ENCODE peak calls at places on chromosomes 3 and 15, in five cellular contexts. Q is aorta, H is mesendoderm, C is adrenal gland, G is right cardiac atrium. P is an unnamed sample.

GRCh38 chr15:86384191-86384590 is 304.5 kb downstream of the AGBL1 start:
- DNase-seq in Q (no peak), H (no peak), C (no peak), G (no peak), P (no peak)

GRCh38 chr3:52367891-52368880 is 52.1 kb downstream of the DNAH1 start:
- DNase-seq in Q (no peak), H (no peak), C (no peak), G (no peak), P (no peak)

GRCh38 chr3:156615592-156616173 is 58.7 kb upstream of the TIPARP start:
- DNase-seq in Q (no peak), H (peak; percentile 65), C (no peak), G (no peak), P (peak; percentile 80)

GRCh38 chr3:126530171-126531050 is 6.5 kb downstream of the CHST13 start:
- DNase-seq in Q (peak; percentile 74), H (no peak), C (peak; percentile 42), G (peak; percentile 81), P (no peak)

GRCh38 chr15:55290361-55291057 is 896 bp upstream of the RAB27A start:
- DNase-seq in Q (peak; percentile 96), H (peak; percentile 92), C (peak; percentile 90), G (peak; percentile 93), P (peak; percentile 72)

GRCh38 chr3:182697345-182697919 is 95.9 kb upstream of the ATP11B start:
- DNase-seq in Q (no peak), H (no peak), C (no peak), G (no peak), P (no peak)

GRCh38 chr15:71349736-71350515 is 234.7 kb downstream of the THSD4 start:
- DNase-seq in Q (no peak), H (no peak), C (no peak), G (no peak), P (no peak)

GRCh38 chr15:42879390-42879912 is 41.1 kb downstream of the TTBK2 start:
- DNase-seq in Q (no peak), H (no peak), C (no peak), G (no peak), P (no peak)

GRCh38 chr15:70375006-70375409 is 277.3 kb upstream of the TLE3 start:
- DNase-seq in Q (peak; percentile 86), H (no peak), C (peak; percentile 39), G (peak; percentile 70), P (peak; percentile 67)

GRCh38 chr15:89822951-89823701 is 8.5 kb upstream of the ANPEP start:
- DNase-seq in Q (no peak), H (no peak), C (no peak), G (peak; percentile 35), P (no peak)

GRCh38 chr3:141367038-141367730 is 1.1 kb upstream of the ZBTB38 start:
- DNase-seq in Q (no peak), H (no peak), C (no peak), G (no peak), P (peak; percentile 100)

GRCh38 chr15:65392368-65392767 is 14.6 kb upstream of the IGDCC3 start:
- DNase-seq in Q (peak; percentile 65), H (no peak), C (no peak), G (peak; percentile 79), P (no peak)

GRCh38 chr3:121894191-121894990 is at the start of gene SLC15A2:
- DNase-seq in Q (no peak), H (peak; percentile 21), C (no peak), G (peak; percentile 78), P (no peak)

GRCh38 chr3:32321095-32321835 is 70.4 kb upstream of the CMTM7 start:
- DNase-seq in Q (no peak), H (peak; percentile 82), C (no peak), G (no peak), P (no peak)

GRCh38 chr3:32326791-32327190 is 64.9 kb upstream of the CMTM7 start:
- DNase-seq in Q (no peak), H (no peak), C (no peak), G (no peak), P (no peak)

GRCh38 chr3:32322311-32322710 is 69.3 kb upstream of the CMTM7 start:
- DNase-seq in Q (no peak), H (peak; percentile 48), C (no peak), G (no peak), P (no peak)

GRCh38 chr3:32323605-32324004 is 68.0 kb upstream of the CMTM7 start:
- DNase-seq in Q (no peak), H (no peak), C (no peak), G (no peak), P (no peak)

DNA sequence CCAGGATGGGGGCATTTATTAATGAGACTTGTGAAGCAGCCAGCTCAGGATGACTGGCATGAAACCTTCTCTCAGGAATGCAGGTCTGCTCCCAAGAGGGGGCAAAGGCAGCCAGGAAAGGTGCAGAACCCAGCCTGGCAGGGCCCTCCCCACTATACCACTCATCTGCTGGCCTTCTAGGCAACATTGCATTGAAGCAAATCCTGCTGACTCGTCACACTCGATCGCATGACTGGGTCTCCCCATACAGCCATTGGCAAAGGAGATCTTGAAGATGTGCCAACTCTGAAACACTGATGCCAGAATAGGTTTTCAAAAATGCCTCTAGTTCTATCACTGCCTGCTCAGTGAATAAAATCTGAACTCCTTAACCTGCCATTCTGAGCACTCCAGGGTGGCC is 65.7 kb upstream of the CMTM7 start:
- DNase-seq in Q (no peak), H (no peak), C (peak; percentile 37), G (no peak), P (no peak)
- H3K27ac ChIP-seq in Q (no peak overlapping the region), H (peak overlapping the region; percentile 11), C (no peak overlapping the region), G (no peak overlapping the region), P (no peak overlapping the region)

GRCh38 chr15:39573287-39573686 is 7.6 kb upstream of the THBS1 start:
- DNase-seq in Q (no peak), H (no peak), C (no peak), G (no peak), P (no peak)
- H3K27me3 ChIP-seq in Q (peaks cover 2% of the 10 kb centered on the region), H (no peaks in the 10 kb centered on the region), C (peaks cover 5% of the 10 kb centered on the region), G (no peaks in the 10 kb centered on the region), P (no peaks in the 10 kb centered on the region)

GRCh38 chr3:194688946-194689345 is 3.3 kb downstream of the FAM43A start:
- DNase-seq in Q (no peak), H (no peak), C (no peak), G (no peak), P (no peak)

GRCh38 chr3:194687638-194688206 is 2.0 kb downstream of the FAM43A start:
- DNase-seq in Q (peak; percentile 93), H (peak; percentile 97), C (peak; percentile 52), G (peak; percentile 91), P (peak; percentile 54)

GRCh38 chr3:194688207-194688711 is 2.6 kb downstream of the FAM43A start:
- DNase-seq in Q (no peak), H (peak; percentile 86), C (no peak), G (peak; percentile 77), P (no peak)

GRCh38 chr3:194690501-194691372 is 5.1 kb downstream of the FAM43A start:
- DNase-seq in Q (no peak), H (peak; percentile 43), C (no peak), G (no peak), P (no peak)

DNA sequence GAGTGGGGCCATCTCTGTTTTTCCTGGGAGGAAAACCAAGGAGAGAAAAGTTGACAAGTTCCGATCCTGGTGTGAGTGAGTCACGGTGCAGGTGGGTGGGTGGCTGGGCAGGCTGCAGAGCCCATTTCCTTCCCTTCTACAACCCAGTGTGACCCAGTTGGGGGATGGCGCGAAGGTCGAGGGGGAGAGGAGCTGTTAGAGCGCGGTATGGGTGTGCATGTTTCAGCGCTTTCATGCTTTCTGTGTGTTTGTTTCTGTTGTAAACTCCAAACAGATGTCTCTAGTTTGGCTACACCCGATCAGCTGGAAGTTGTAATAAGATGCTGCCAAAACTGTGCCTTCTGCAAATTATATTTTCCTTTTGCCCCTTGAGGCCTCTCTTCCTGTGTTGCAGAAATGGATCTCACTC is 3.8 kb downstream of the FAM43A start:
- DNase-seq in Q (no peak), H (peak; percentile 52), C (no peak), G (no peak), P (no peak)
- H3K4me1 ChIP-seq in Q (no peaks in the 10 kb centered on the region), H (peaks cover 2% of the 10 kb centered on the region), C (peaks cover 19% of the 10 kb centered on the region), G (no peaks in the 10 kb centered on the region), P (no peaks in the 10 kb centered on the region)

GRCh38 chr3:124586126-124587052 is 143.9 kb upstream of the UMPS start:
- DNase-seq in Q (no peak), H (peak; percentile 91), C (no peak), G (no peak), P (no peak)
- H3K27ac ChIP-seq in Q (no peak overlapping the region), H (peak overlapping the region; percentile 40), C (no peak overlapping the region), G (no peak overlapping the region), P (no peak overlapping the region)

GRCh38 chr3:73511555-73511954 is 113.2 kb downstream of the PDZRN3 start:
- DNase-seq in Q (no peak), H (no peak), C (no peak), G (no peak), P (no peak)
- H3K27me3 ChIP-seq in Q (no peaks in the 10 kb centered on the region), H (no peaks in the 10 kb centered on the region), C (no peaks in the 10 kb centered on the region), G (no peaks in the 10 kb centered on the region), P (no peaks in the 10 kb centered on the region)

DNA sequence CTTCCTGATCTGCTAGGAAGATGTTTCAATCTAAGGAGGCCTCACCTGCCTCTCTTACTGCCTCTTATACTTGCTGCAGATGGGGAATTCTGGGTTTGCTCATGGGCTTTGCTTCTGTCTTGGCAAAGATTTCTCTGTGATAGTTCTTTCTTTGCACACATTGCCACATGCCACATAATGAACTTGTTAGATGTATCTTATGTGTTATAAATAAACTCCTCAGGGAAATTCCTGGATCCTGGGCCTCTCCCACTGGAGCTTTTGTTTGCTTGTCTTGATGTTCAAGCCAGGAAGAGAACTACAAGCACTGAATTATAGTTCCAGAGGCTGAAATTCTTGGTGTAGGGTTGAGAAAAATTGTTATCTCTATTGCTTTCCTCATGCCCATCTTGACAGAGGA is 12.2 kb downstream of the RTP1 start:
- DNase-seq in Q (no peak), H (no peak), C (no peak), G (no peak), P (no peak)
- H3K4me1 ChIP-seq in Q (peaks cover 13% of the 10 kb centered on the region), H (peaks cover 4% of the 10 kb centered on the region), C (no peaks in the 10 kb centered on the region), G (peaks cover 7% of the 10 kb centered on the region), P (no peaks in the 10 kb centered on the region)

P was measured in foreskin keratinocyte.